ENCODE peak calls at places on chromosomes 6 and 20, in eight cellular contexts. E is central memory CD4-positive, alpha-beta T cell; B is mesothelial cell of epicardium; U is stimulated activated CD4-positive, alpha-beta T cell treated with anti-CD3 and anti-CD28 coated beads, Interleukin-15, amount 100 ng/mL, for 24 hours; F is LoVo; Z is endothelial cell; M is coronary artery; S is Calu3. O is an unnamed sample.

GRCh38 chr6:144131248-144131709 is 19.0 kb upstream of the STX11 start:
- DNase-seq in B (no peak), M (no peak), E (no peak), U (no peak), S (no peak), F (peak; percentile 62), Z (no peak), O (no peak)

GRCh38 chr6:152571089-152571488 is 66.1 kb downstream of the SYNE1 start:
- DNase-seq in U (no peak), S (no peak), Z (no peak), M (no peak), E (no peak), F (no peak), B (no peak), O (no peak)

GRCh38 chr20:3382836-3383235 is 24.6 kb downstream of the DNAAF9 start:
- DNase-seq in U (no peak), S (no peak), Z (no peak), E (no peak), M (no peak), F (no peak), B (no peak), O (no peak)

GRCh38 chr6:11607381-11607780 is 69.8 kb downstream of the TMEM170B start:
- DNase-seq in U (no peak), S (no peak), Z (no peak), E (no peak), B (no peak), M (no peak), F (no peak), O (no peak)

GRCh38 chr6:27592107-27592480 is 119.2 kb upstream of the ZNF184 start:
- DNase-seq in Z (no peak), M (no peak), E (no peak), U (no peak), B (no peak), F (peak; percentile 12), S (peak; percentile 23), O (no peak)

GRCh38 chr6:17589402-17590116 is 10.5 kb upstream of the FAM8A1 start:
- DNase-seq in Z (no peak), U (no peak), S (peak; percentile 59), E (peak; percentile 36), M (no peak), B (no peak), F (no peak), O (peak; percentile 80)

GRCh38 chr6:156310701-156311100 is 466.5 kb upstream of the ARID1B start:
- DNase-seq in F (no peak), M (no peak), E (no peak), U (no peak), B (no peak), S (no peak), Z (no peak), O (no peak)

GRCh38 chr6:95325858-95326257 is 251.5 kb upstream of the MANEA start:
- DNase-seq in U (no peak), S (no peak), B (no peak), Z (no peak), M (no peak), E (no peak), F (no peak), O (no peak)

GRCh38 chr20:967796-968742 is 34.0 kb downstream of the RSPO4 start:
- DNase-seq in E (no peak), B (no peak), F (no peak), S (peak; percentile 13), U (peak; percentile 10), M (no peak), Z (no peak), O (peak; percentile 22)

GRCh38 chr6:161029195-161029809 is 37.7 kb downstream of the MAP3K4 start:
- DNase-seq in S (no peak), F (no peak), M (no peak), Z (no peak), U (no peak), B (no peak), E (peak; percentile 4), O (no peak)

GRCh38 chr6:41599015-41599835 is 39.0 kb upstream of the MDFI start:
- DNase-seq in E (no peak), Z (no peak), S (no peak), M (no peak), B (no peak), F (no peak), U (no peak), O (no peak)

GRCh38 chr6:35360349-35361138 is 18.2 kb downstream of the PPARD start:
- DNase-seq in U (no peak), M (no peak), E (no peak), F (no peak), Z (no peak), B (no peak), S (no peak), O (no peak)

GRCh38 chr6:154529957-154530356 is 19.5 kb upstream of the CNKSR3 start:
- DNase-seq in F (no peak), Z (no peak), M (no peak), B (no peak), S (no peak), E (no peak), U (no peak), O (no peak)

GRCh38 chr6:1406306-1407058 is 17.1 kb downstream of the FOXF2 start:
- DNase-seq in E (no peak), M (no peak), F (no peak), B (no peak), Z (no peak), S (no peak), U (no peak), O (no peak)

GRCh38 chr6:138405816-138406403 is 1.9 kb downstream of the HEBP2 start:
- DNase-seq in U (no peak), M (no peak), S (no peak), Z (no peak), E (no peak), F (no peak), B (no peak), O (no peak)

GRCh38 chr6:151451417-151451949 is 443 bp downstream of the RMND1 start:
- DNase-seq in Z (no peak), F (no peak), M (no peak), S (no peak), U (no peak), E (no peak), B (no peak), O (no peak)

GRCh38 chr20:25525857-25526256 is 59.5 kb downstream of the NINL start:
- DNase-seq in F (no peak), U (no peak), B (no peak), E (no peak), S (no peak), Z (no peak), M (no peak), O (no peak)

GRCh38 chr6:120214097-120214496 is 864.5 kb upstream of the MAN1A1 start:
- DNase-seq in E (no peak), Z (no peak), M (no peak), U (no peak), B (no peak), S (no peak), F (no peak), O (no peak)

GRCh38 chr6:39929039-39929732 is 5.1 kb downstream of the MOCS1 start:
- DNase-seq in S (no peak), U (no peak), M (peak; percentile 46), Z (no peak), B (no peak), E (no peak), F (no peak), O (no peak)

GRCh38 chr20:41643504-41643938 is 25.3 kb upstream of the CHD6 start:
- DNase-seq in F (peak; percentile 58), B (no peak), M (no peak), E (no peak), Z (no peak), U (no peak), S (peak; percentile 83), O (peak; percentile 45)

GRCh38 chr6:135094403-135094821 is 39.8 kb upstream of the HBS1L start:
- DNase-seq in E (peak; percentile 50), B (no peak), M (no peak), F (peak; percentile 38), U (peak; percentile 38), S (no peak), Z (no peak), O (no peak)

GRCh38 chr20:309841-310644 is 12.7 kb downstream of the ZCCHC3 start:
- DNase-seq in M (peak; percentile 99), E (peak; percentile 57), Z (peak; percentile 96), U (peak; percentile 93), B (peak; percentile 98), F (no peak), S (no peak), O (peak; percentile 91)

GRCh38 chr6:90000864-90001731 is 106.8 kb downstream of the GJA10 start:
- DNase-seq in S (peak; percentile 7), M (no peak), Z (no peak), U (peak; percentile 59), B (no peak), F (peak; percentile 15), E (no peak), O (no peak)

GRCh38 chr6:163814494-163815364 is 400.2 kb downstream of the QKI start:
- DNase-seq in S (no peak), E (no peak), U (no peak), M (no peak), B (no peak), Z (no peak), F (no peak), O (no peak)

GRCh38 chr20:48458601-48459385 is 369.0 kb downstream of the PREX1 start:
- DNase-seq in S (no peak), B (no peak), M (no peak), Z (no peak), U (no peak), E (no peak), F (no peak), O (no peak)

GRCh38 chr6:42616716-42617115 is 52.9 kb downstream of the UBR2 start:
- DNase-seq in B (no peak), F (no peak), S (no peak), U (no peak), M (no peak), E (no peak), Z (no peak), O (no peak)

GRCh38 chr6:16752206-16752867 is 8.9 kb downstream of the ATXN1 start:
- DNase-seq in S (no peak), E (no peak), F (peak; percentile 76), U (no peak), B (no peak), M (no peak), Z (no peak), O (peak; percentile 37)

GRCh38 chr20:64077876-64078551 is 1.3 kb downstream of the RGS19 start:
- DNase-seq in S (no peak), Z (no peak), F (no peak), E (peak; percentile 73), M (no peak), U (peak; percentile 68), B (no peak), O (peak; percentile 46)

GRCh38 chr20:25252686-25253421 is 5.0 kb downstream of the PYGB start:
- DNase-seq in U (no peak), E (no peak), B (no peak), F (no peak), S (no peak), Z (no peak), M (no peak), O (peak; percentile 61)

GRCh38 chr6:168132531-168133184 is 53.6 kb upstream of the FRMD1 start:
- DNase-seq in B (no peak), F (no peak), U (peak; percentile 31), Z (peak; percentile 60), E (no peak), M (peak; percentile 76), S (peak; percentile 67), O (peak; percentile 22)